ENCODE peak calls at places on chromosomes 7 and 10, in five cellular contexts. X is erythroblast, V is GM23248, Y is astrocyte of the hippocampus, R is ELR. N is an unnamed sample.

GRCh38 chr7:152597514-152597913 is 78.4 kb downstream of the XRCC2 start:
- DNase-seq in V (peak), X (no peak), R (no peak), Y (no peak), N (no peak)

GRCh38 chr7:151923097-151923876 is 33.0 kb upstream of the GALNTL5 start:
- DNase-seq in Y (no peak), X (no peak), V (peak), R (no peak), N (no peak)

GRCh38 chr7:45026013-45026412 is 26.0 kb downstream of the CCM2 start:
- DNase-seq in Y (no peak), V (no peak), R (no peak), X (no peak), N (no peak)

GRCh38 chr10:102493771-102494170 is 8.7 kb downstream of the ACTR1A start:
- DNase-seq in V (no peak), Y (no peak), R (no peak), X (no peak), N (no peak)

GRCh38 chr10:118472961-118473675 is 122.3 kb downstream of the PRLHR start:
- DNase-seq in V (no peak), Y (no peak), R (peak), X (no peak), N (no peak)

GRCh38 chr10:18486444-18486843 is 164.9 kb downstream of the NSUN6 start:
- DNase-seq in V (no peak), Y (no peak), R (no peak), X (no peak), N (no peak)

GRCh38 chr10:101467286-101467770 is 113.4 kb downstream of the BTRC start:
- DNase-seq in V (peak), X (peak), R (peak), Y (peak), N (peak)

GRCh38 chr10:4671451-4672145 is 154.4 kb upstream of the AKR1E2 start:
- DNase-seq in V (peak), Y (peak), R (peak), X (no peak), N (no peak)

GRCh38 chr7:77808517-77808916 is 9.9 kb downstream of the PHTF2 start:
- DNase-seq in Y (no peak), X (no peak), V (no peak), R (no peak), N (no peak)

GRCh38 chr10:3563298-3563697 is 221.7 kb downstream of the KLF6 start:
- DNase-seq in Y (no peak), R (no peak), V (no peak), X (no peak), N (no peak)

GRCh38 chr10:24685958-24686540 is 37.6 kb downstream of the ARHGAP21 start:
- DNase-seq in V (peak), R (peak), Y (peak), X (no peak), N (no peak)

GRCh38 chr7:1585142-1585981 is 15.5 kb upstream of the PSMG3 start:
- DNase-seq in Y (no peak), X (no peak), V (no peak), R (no peak), N (no peak)

GRCh38 chr7:139095194-139095659 is 14.3 kb downstream of the ZC3HAV1 start:
- DNase-seq in R (no peak), V (no peak), X (peak), Y (no peak), N (no peak)

GRCh38 chr7:99707096-99707495 is 27.3 kb upstream of the CYP3A5 start:
- DNase-seq in R (peak), X (no peak), V (peak), Y (peak), N (peak)

GRCh38 chr7:135385209-135385608 is 124.7 kb downstream of the CNOT4 start:
- DNase-seq in R (no peak), X (peak), Y (peak), V (peak), N (no peak)

GRCh38 chr10:11560076-11560709 is 51.3 kb downstream of the USP6NL start:
- DNase-seq in X (no peak), Y (no peak), R (no peak), V (no peak), N (no peak)

GRCh38 chr7:96303686-96304443 is 18.0 kb downstream of the SLC25A13 start:
- DNase-seq in R (peak), Y (peak), X (no peak), V (peak), N (peak)

GRCh38 chr7:13998866-13999265 is 9.4 kb upstream of the ETV1 start:
- DNase-seq in V (no peak), X (no peak), R (no peak), Y (no peak), N (no peak)

GRCh38 chr10:20007426-20007825 is 191.2 kb downstream of the PLXDC2 start:
- DNase-seq in X (no peak), R (no peak), V (no peak), Y (peak), N (no peak)

GRCh38 chr10:14409247-14409646 is 78.5 kb upstream of the FRMD4A start:
- DNase-seq in X (no peak), R (no peak), Y (no peak), V (no peak), N (no peak)

GRCh38 chr10:4059471-4060138 is 274.6 kb upstream of the KLF6 start:
- DNase-seq in R (no peak), X (no peak), Y (no peak), V (no peak), N (no peak)

GRCh38 chr10:16950686-16951681 is 133.8 kb upstream of the RSU1 start:
- DNase-seq in X (peak), Y (peak), R (peak), V (peak), N (no peak)

GRCh38 chr7:139748936-139749335 is 28.9 kb downstream of the HIPK2 start:
- DNase-seq in X (no peak), Y (no peak), V (no peak), R (no peak), N (no peak)

GRCh38 chr7:107286751-107287621 is 118.2 kb downstream of the HBP1 start:
- DNase-seq in R (no peak), V (no peak), X (no peak), Y (no peak), N (no peak)

GRCh38 chr7:67423058-67423457 is 426.4 kb downstream of the TYW1 start:
- DNase-seq in Y (no peak), V (no peak), X (no peak), R (no peak), N (no peak)

GRCh38 chr10:34058922-34059614 is 724.6 kb upstream of the NRP1 start:
- DNase-seq in V (no peak), Y (no peak), R (no peak), X (no peak), N (no peak)

GRCh38 chr7:102310414-102310815 is 23.7 kb downstream of the SH2B2 start:
- DNase-seq in V (no peak), R (no peak), X (no peak), Y (no peak), N (no peak)

GRCh38 chr7:54747234-54747633 is 11.8 kb downstream of the SEC61G start:
- DNase-seq in R (no peak), Y (no peak), X (no peak), V (no peak), N (no peak)

GRCh38 chr7:132430041-132430440 is 146.2 kb downstream of the PLXNA4 start:
- DNase-seq in R (no peak), X (no peak), Y (no peak), V (no peak), N (no peak)

GRCh38 chr7:129515381-129515780 is 13.1 kb downstream of the SMKR1 start:
- DNase-seq in X (no peak), V (no peak), R (no peak), Y (no peak), N (no peak)

GRCh38 chr10:102368072-102368471 is 27.4 kb upstream of the NFKB2 start:
- DNase-seq in V (no peak), Y (no peak), X (no peak), R (peak), N (no peak)

GRCh38 chr10:58477122-58477521 is 35.5 kb upstream of the BICC1 start:
- DNase-seq in R (no peak), Y (peak), V (peak), X (no peak), N (peak)

GRCh38 chr7:139471740-139472353 is 11.6 kb downstream of the KLRG2 start:
- DNase-seq in X (no peak), V (peak), Y (peak), R (peak), N (no peak)

GRCh38 chr7:152076324-152076821 is 50.9 kb downstream of the GALNT11 start:
- DNase-seq in V (peak), X (peak), R (peak), Y (no peak), N (no peak)

GRCh38 chr10:12975266-12975665 is 26.2 kb downstream of the CCDC3 start:
- DNase-seq in Y (no peak), R (peak), V (no peak), X (peak), N (no peak)

GRCh38 chr10:1059902-1060301 is 3.7 kb downstream of the WDR37 start:
- DNase-seq in R (no peak), Y (no peak), X (no peak), V (no peak), N (no peak)

GRCh38 chr7:141702047-141702567 is at the start of gene DENND11:
- DNase-seq in X (peak), V (peak), Y (peak), R (peak), N (no peak)

N was measured in GM04503.